ENCODE peak calls at places on chromosomes 5 and 9, in seven cellular contexts. V is GM12878, E is HCT116, Z is HepG2, K is SK-N-SH, O is H1, L is K562. G is an unnamed sample.

GRCh38 chr5:68661237-68661636 is 432.6 kb upstream of the SLC30A5 start:
- DNase-seq in K (no peak), L (peak; percentile 17), V (no peak), O (peak; percentile 59), E (no peak), Z (peak; percentile 3), G (no peak)

GRCh38 chr5:143073761-143074160 is 303.6 kb downstream of the ARHGAP26 start:
- DNase-seq in O (no peak), E (no peak), V (no peak), K (no peak), Z (no peak), L (no peak), G (no peak)

GRCh38 chr5:87944553-87945320 is 323.9 kb downstream of the TMEM161B start:
- DNase-seq in O (no peak), E (no peak), L (no peak), K (no peak), Z (no peak), V (no peak), G (no peak)

GRCh38 chr5:59543826-59544442 is 349.6 kb downstream of the PDE4D start:
- DNase-seq in Z (no peak), E (no peak), K (no peak), O (no peak), V (no peak), L (no peak), G (peak; percentile 94)

GRCh38 chr9:129483467-129484324 is 137.2 kb downstream of the C9orf50 start:
- DNase-seq in K (no peak), E (peak; percentile 72), Z (no peak), O (no peak), V (no peak), L (no peak), G (peak; percentile 92)

GRCh38 chr5:62306494-62307363 is 723 bp downstream of the KIF2A start:
- DNase-seq in E (no peak), O (no peak), K (peak; percentile 44), L (peak; percentile 57), Z (no peak), V (no peak), G (peak; percentile 20)

GRCh38 chr5:122187426-122187825 is 58.1 kb downstream of the ZNF474 start:
- DNase-seq in L (no peak), V (no peak), Z (no peak), K (peak; percentile 31), O (no peak), E (no peak), G (no peak)

GRCh38 chr9:125966959-125967711 is 220.0 kb downstream of the PBX3 start:
- DNase-seq in V (no peak), Z (no peak), O (peak; percentile 17), E (no peak), K (no peak), L (no peak), G (no peak)

GRCh38 chr9:98807070-98807810 is at the start of gene GALNT12:
- DNase-seq in Z (no peak), K (peak; percentile 86), E (no peak), L (peak; percentile 92), V (no peak), O (peak; percentile 77), G (no peak)

GRCh38 chr5:126383755-126384154 is 39.5 kb upstream of the GRAMD2B start:
- DNase-seq in K (no peak), O (no peak), E (no peak), L (no peak), V (no peak), Z (no peak), G (no peak)

GRCh38 chr5:55600536-55601208 is 65.9 kb upstream of the PLPP1 start:
- DNase-seq in L (no peak), V (no peak), K (peak; percentile 43), Z (no peak), O (peak; percentile 41), E (no peak), G (no peak)

DNA sequence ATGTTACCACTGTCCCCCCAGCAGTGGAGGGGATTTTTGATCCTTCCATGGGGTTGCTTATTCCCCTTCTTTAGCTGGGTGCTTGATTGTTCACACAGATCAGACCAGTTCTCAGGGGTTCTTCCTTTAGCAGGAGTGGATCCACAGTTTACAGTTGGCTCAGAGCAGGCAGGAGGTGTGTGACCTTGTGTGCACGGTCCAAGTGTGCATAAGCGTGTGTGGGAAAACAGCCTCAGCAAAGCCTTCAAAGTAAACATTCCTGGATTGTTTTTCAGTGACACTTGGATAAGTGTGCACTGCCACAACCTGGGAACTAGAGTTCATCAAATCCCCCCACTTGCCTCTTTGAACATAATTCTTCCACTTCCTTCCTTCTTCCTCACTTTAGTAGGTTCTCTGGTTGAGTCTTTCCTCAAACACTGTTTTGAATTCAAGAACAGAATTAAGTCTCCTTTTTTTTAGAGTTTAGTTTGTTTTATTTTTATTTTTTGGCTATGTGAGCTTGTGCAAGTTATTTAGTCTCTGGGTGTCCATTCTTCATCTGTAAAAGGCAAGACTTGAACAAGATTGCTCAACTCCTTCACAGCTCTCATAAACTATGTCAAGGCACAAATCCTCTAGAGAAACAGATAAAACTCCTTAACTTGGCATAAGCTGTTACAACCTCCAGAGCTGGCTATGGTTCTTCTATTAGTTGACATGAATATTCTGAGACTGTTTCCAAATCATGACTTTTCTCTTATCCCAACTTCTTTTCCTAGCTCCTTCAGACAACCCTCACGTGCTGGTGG is 78.0 kb downstream of the OSMR start:
- DNase-seq in K (no peak), O (no peak), E (no peak), L (no peak), V (no peak), Z (no peak), G (no peak)
- TF ChIP-seq JUND in K (no peak), O (no peak), E (no peak), L (no peak), V (no peak), Z (no peak), G (no peak)

GRCh38 chr5:109199294-109199693 is 210.5 kb downstream of the PJA2 start:
- DNase-seq in L (no peak), K (no peak), O (no peak), E (no peak), V (no peak), Z (no peak), G (no peak)
- TF ChIP-seq JUND in L (no peak), K (no peak), O (no peak), E (no peak), V (no peak), Z (no peak), G (no peak)

DNA sequence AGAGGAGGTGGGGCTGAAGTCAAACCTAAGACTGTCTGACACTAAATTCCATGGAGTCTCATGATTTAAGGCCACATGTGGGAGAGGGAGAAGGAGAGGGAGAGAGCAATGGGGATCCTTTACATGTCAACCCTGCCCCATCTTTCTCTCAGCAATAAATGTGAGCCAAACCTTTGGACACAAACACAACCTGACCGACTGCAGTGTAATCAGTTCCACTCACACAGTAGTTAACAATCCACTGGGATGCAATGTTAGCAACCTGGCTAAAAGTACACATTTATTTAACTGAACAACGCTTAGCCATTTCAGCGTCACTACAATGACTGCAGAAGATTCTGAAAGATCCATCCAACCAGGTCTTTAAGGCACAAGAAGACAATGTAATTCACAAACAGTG is 272.9 kb downstream of the GLIS3 start:
- DNase-seq in K (no peak), E (no peak), Z (no peak), O (no peak), L (no peak), V (no peak), G (no peak)
- TF ChIP-seq JUND in K (no peak), E (no peak), Z (no peak), O (no peak), L (no peak), V (no peak), G (no peak)

GRCh38 chr5:53008751-53009150 is 19.6 kb downstream of the ITGA2 start:
- DNase-seq in K (no peak), V (no peak), E (peak; percentile 37), O (no peak), Z (no peak), L (no peak), G (no peak)
- TF ChIP-seq JUND in K (peak; percentile 55), V (no peak), E (peak; percentile 63), O (no peak), Z (no peak), L (no peak), G (no peak)

DNA sequence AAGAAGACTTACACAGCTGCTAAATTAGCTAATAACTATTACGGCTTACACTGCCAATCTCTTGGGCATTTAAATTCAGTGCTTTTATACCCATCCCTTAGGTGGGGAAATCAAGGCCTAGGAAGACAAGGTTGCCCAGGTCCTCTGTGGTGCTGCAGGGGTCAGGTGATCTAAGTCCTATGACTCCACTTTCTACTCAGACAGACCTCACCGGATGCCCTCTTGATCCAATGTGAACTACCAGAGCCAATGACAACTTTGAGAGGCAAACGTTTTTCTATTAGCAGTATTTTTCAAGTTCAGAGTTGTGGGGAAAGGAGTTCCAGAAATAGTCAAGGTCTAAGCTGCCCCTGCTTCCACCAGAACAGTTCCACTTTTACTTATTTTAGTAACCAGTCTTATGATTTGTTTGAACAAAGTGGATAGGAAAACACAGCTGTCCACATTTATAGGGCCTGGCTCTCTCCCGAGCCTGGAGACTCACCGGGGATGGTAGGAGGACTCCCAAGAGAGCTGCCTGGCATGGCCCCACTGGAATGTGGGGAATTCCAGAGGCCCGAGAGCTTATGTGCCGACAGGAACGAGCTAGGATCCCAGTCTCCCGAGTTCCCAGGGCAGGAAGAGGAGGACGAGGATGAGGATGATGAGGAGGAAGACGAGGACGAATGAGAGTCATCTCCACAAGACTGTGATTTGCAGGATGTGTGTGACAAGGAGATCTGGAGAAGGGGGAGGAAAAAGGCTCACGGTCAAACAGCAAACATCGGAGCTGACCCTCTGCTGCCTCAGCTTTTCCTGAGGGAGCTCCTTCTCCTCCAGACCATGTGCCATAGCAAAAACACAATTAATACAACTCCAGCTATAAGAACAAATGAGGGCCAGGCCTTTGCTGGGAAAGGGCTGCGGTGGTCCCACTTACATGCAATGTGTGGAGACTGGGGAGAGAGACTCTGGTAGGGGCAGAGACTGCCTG is 16.7 kb downstream of the FAM193B start:
- DNase-seq in L (no peak), Z (no peak), K (no peak), O (no peak), V (no peak), E (no peak), G (no peak)
- TF ChIP-seq JUND in L (no peak), Z (no peak), K (no peak), O (no peak), V (no peak), E (no peak), G (no peak)

G was measured in T47D.